ENCODE peak calls at places on chromosome 6, in ten cellular contexts. One of them, this sample, is unnamed.
A peak's percentile ranks its signal among the peaks of the same experiment; 100 is the strongest.

GRCh38 chr6:2805031-2805430 is 36.6 kb downstream of the SERPINB1 start:
- DNase-seq in H7: no peak
- DNase-seq in trophoblast cell: no peak
- DNase-seq in ovary: no peak
- DNase-seq in neuronal stem cell: no peak
- DNase-seq in CD8-positive, alpha-beta T cell: no peak
- DNase-seq in prostate gland: no peak
- DNase-seq in spleen: no peak
- DNase-seq in bronchial epithelial cell: no peak
- DNase-seq in fibroblast of lung: no peak
- DNase-seq in this sample: no peak

GRCh38 chr6:147806697-147807096 is 298.2 kb downstream of the SAMD5 start:
- DNase-seq in fibroblast of lung: no peak
- DNase-seq in bronchial epithelial cell: no peak
- DNase-seq in CD8-positive, alpha-beta T cell: no peak
- DNase-seq in spleen: no peak
- DNase-seq in neuronal stem cell: no peak
- DNase-seq in trophoblast cell: no peak
- DNase-seq in H7: no peak
- DNase-seq in ovary: no peak
- DNase-seq in prostate gland: no peak
- DNase-seq in this sample: no peak

GRCh38 chr6:157276134-157276532 is 47.2 kb downstream of the TMEM242 start:
- DNase-seq in fibroblast of lung: no peak
- DNase-seq in spleen: peak; percentile 40
- DNase-seq in neuronal stem cell: no peak
- DNase-seq in bronchial epithelial cell: no peak
- DNase-seq in ovary: no peak
- DNase-seq in trophoblast cell: no peak
- DNase-seq in prostate gland: no peak
- DNase-seq in CD8-positive, alpha-beta T cell: no peak
- DNase-seq in H7: no peak
- DNase-seq in this sample: no peak

GRCh38 chr6:134132494-134133141 is 80.2 kb upstream of the SLC2A12 start:
- DNase-seq in neuronal stem cell: no peak
- DNase-seq in bronchial epithelial cell: no peak
- DNase-seq in spleen: no peak
- DNase-seq in prostate gland: no peak
- DNase-seq in H7: no peak
- DNase-seq in fibroblast of lung: no peak
- DNase-seq in ovary: no peak
- DNase-seq in CD8-positive, alpha-beta T cell: no peak
- DNase-seq in trophoblast cell: no peak
- DNase-seq in this sample: no peak

GRCh38 chr6:139531148-139531547 is 156.7 kb upstream of the CITED2 start:
- DNase-seq in bronchial epithelial cell: peak; percentile 21
- DNase-seq in trophoblast cell: no peak
- DNase-seq in fibroblast of lung: peak; percentile 74
- DNase-seq in spleen: no peak
- DNase-seq in H7: no peak
- DNase-seq in neuronal stem cell: no peak
- DNase-seq in CD8-positive, alpha-beta T cell: peak; percentile 54
- DNase-seq in ovary: no peak
- DNase-seq in prostate gland: no peak
- DNase-seq in this sample: peak; percentile 81

GRCh38 chr6:5475779-5476178 is 214.5 kb downstream of the FARS2 start:
- DNase-seq in prostate gland: no peak
- DNase-seq in fibroblast of lung: no peak
- DNase-seq in bronchial epithelial cell: no peak
- DNase-seq in trophoblast cell: no peak
- DNase-seq in spleen: no peak
- DNase-seq in neuronal stem cell: no peak
- DNase-seq in H7: no peak
- DNase-seq in ovary: no peak
- DNase-seq in CD8-positive, alpha-beta T cell: no peak
- DNase-seq in this sample: no peak

GRCh38 chr6:85669735-85670194 is 27.1 kb upstream of the SYNCRIP start:
- DNase-seq in fibroblast of lung: peak; percentile 31
- DNase-seq in trophoblast cell: peak; percentile 28
- DNase-seq in ovary: no peak
- DNase-seq in prostate gland: no peak
- DNase-seq in H7: no peak
- DNase-seq in spleen: no peak
- DNase-seq in bronchial epithelial cell: peak; percentile 88
- DNase-seq in CD8-positive, alpha-beta T cell: peak; percentile 35
- DNase-seq in neuronal stem cell: no peak
- DNase-seq in this sample: peak; percentile 69

GRCh38 chr6:72857791-72858190 is 235.9 kb downstream of the KCNQ5 start:
- DNase-seq in fibroblast of lung: peak; percentile 42
- DNase-seq in spleen: no peak
- DNase-seq in bronchial epithelial cell: peak; percentile 13
- DNase-seq in CD8-positive, alpha-beta T cell: no peak
- DNase-seq in prostate gland: no peak
- DNase-seq in neuronal stem cell: no peak
- DNase-seq in ovary: no peak
- DNase-seq in H7: no peak
- DNase-seq in trophoblast cell: peak; percentile 60
- DNase-seq in this sample: no peak

GRCh38 chr6:107215334-107215733 is 100.0 kb upstream of the BEND3 start:
- DNase-seq in bronchial epithelial cell: no peak
- DNase-seq in neuronal stem cell: no peak
- DNase-seq in spleen: no peak
- DNase-seq in fibroblast of lung: no peak
- DNase-seq in H7: no peak
- DNase-seq in trophoblast cell: no peak
- DNase-seq in ovary: no peak
- DNase-seq in prostate gland: no peak
- DNase-seq in CD8-positive, alpha-beta T cell: no peak
- DNase-seq in this sample: no peak

GRCh38 chr6:164109770-164110140 is 695.2 kb downstream of the QKI start:
- DNase-seq in prostate gland: no peak
- DNase-seq in neuronal stem cell: no peak
- DNase-seq in spleen: no peak
- DNase-seq in CD8-positive, alpha-beta T cell: no peak
- DNase-seq in bronchial epithelial cell: peak; percentile 4
- DNase-seq in trophoblast cell: peak; percentile 83
- DNase-seq in fibroblast of lung: no peak
- DNase-seq in ovary: no peak
- DNase-seq in H7: peak; percentile 82
- DNase-seq in this sample: no peak

GRCh38 chr6:138600726-138601125 is 101.4 kb upstream of the NHSL1 start:
- DNase-seq in neuronal stem cell: no peak
- DNase-seq in prostate gland: no peak
- DNase-seq in spleen: no peak
- DNase-seq in H7: no peak
- DNase-seq in bronchial epithelial cell: peak; percentile 31
- DNase-seq in CD8-positive, alpha-beta T cell: no peak
- DNase-seq in trophoblast cell: no peak
- DNase-seq in ovary: no peak
- DNase-seq in fibroblast of lung: peak; percentile 86
- DNase-seq in this sample: no peak

GRCh38 chr6:109760208-109760607 is 69.1 kb downstream of the FIG4 start:
- DNase-seq in fibroblast of lung: no peak
- DNase-seq in CD8-positive, alpha-beta T cell: no peak
- DNase-seq in trophoblast cell: no peak
- DNase-seq in H7: no peak
- DNase-seq in spleen: no peak
- DNase-seq in prostate gland: no peak
- DNase-seq in ovary: no peak
- DNase-seq in bronchial epithelial cell: peak; percentile 57
- DNase-seq in neuronal stem cell: no peak
- DNase-seq in this sample: no peak

GRCh38 chr6:45504947-45505346 is 127.2 kb upstream of the SUPT3H start:
- DNase-seq in fibroblast of lung: peak; percentile 81
- DNase-seq in neuronal stem cell: peak; percentile 49
- DNase-seq in bronchial epithelial cell: peak; percentile 98
- DNase-seq in CD8-positive, alpha-beta T cell: no peak
- DNase-seq in H7: peak; percentile 13
- DNase-seq in prostate gland: peak; percentile 57
- DNase-seq in trophoblast cell: peak; percentile 10
- DNase-seq in ovary: peak; percentile 40
- DNase-seq in spleen: no peak
- DNase-seq in this sample: no peak

GRCh38 chr6:115891111-115891669 is 169.5 kb downstream of the FRK start:
- DNase-seq in fibroblast of lung: peak; percentile 51
- DNase-seq in spleen: no peak
- DNase-seq in prostate gland: no peak
- DNase-seq in ovary: no peak
- DNase-seq in neuronal stem cell: no peak
- DNase-seq in H7: no peak
- DNase-seq in CD8-positive, alpha-beta T cell: no peak
- DNase-seq in bronchial epithelial cell: peak; percentile 91
- DNase-seq in trophoblast cell: no peak
- DNase-seq in this sample: no peak

DNA sequence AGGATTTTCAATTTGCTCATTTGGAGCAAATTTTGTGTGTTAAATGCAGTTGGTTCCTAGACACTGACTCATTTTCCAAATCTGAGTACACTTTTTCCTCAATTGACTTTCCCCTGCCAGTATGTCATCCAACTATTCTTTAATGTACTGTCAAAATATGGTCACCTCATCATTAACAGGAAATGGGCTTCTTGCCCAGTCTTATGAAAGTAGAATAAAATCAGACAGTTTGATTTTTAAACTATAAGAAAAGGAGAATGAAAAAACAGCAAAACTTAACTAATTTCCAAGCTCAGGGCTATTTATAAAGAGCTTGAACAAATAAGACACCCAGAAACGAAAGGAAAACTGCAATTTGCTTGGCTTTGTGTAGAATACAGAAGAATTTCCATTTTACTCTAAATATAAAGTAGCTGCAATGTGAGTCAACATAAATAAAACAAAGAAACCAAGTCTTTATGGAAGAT is 43.7 kb upstream of the RAB23 start:
- DNase-seq in H7: no peak
- DNase-seq in CD8-positive, alpha-beta T cell: no peak
- DNase-seq in neuronal stem cell: no peak
- DNase-seq in trophoblast cell: no peak
- DNase-seq in prostate gland: no peak
- DNase-seq in fibroblast of lung: peak; percentile 80
- DNase-seq in bronchial epithelial cell: peak; percentile 40
- DNase-seq in spleen: no peak
- DNase-seq in ovary: no peak
- DNase-seq in this sample: no peak
- H3K27me3 ChIP-seq in H7: no peaks in the 10 kb centered on the region
- H3K27me3 ChIP-seq in CD8-positive, alpha-beta T cell: peaks cover 4% of the 10 kb centered on the region
- H3K27me3 ChIP-seq in neuronal stem cell: no peaks in the 10 kb centered on the region
- H3K27me3 ChIP-seq in trophoblast cell: no peaks in the 10 kb centered on the region
- H3K27me3 ChIP-seq in prostate gland: no peaks in the 10 kb centered on the region
- H3K27me3 ChIP-seq in fibroblast of lung: no peaks in the 10 kb centered on the region
- H3K27me3 ChIP-seq in bronchial epithelial cell: no peaks in the 10 kb centered on the region
- H3K27me3 ChIP-seq in spleen: no peaks in the 10 kb centered on the region
- H3K27me3 ChIP-seq in ovary: no peaks in the 10 kb centered on the region
- H3K27me3 ChIP-seq in this sample: no peaks in the 10 kb centered on the region

DNA sequence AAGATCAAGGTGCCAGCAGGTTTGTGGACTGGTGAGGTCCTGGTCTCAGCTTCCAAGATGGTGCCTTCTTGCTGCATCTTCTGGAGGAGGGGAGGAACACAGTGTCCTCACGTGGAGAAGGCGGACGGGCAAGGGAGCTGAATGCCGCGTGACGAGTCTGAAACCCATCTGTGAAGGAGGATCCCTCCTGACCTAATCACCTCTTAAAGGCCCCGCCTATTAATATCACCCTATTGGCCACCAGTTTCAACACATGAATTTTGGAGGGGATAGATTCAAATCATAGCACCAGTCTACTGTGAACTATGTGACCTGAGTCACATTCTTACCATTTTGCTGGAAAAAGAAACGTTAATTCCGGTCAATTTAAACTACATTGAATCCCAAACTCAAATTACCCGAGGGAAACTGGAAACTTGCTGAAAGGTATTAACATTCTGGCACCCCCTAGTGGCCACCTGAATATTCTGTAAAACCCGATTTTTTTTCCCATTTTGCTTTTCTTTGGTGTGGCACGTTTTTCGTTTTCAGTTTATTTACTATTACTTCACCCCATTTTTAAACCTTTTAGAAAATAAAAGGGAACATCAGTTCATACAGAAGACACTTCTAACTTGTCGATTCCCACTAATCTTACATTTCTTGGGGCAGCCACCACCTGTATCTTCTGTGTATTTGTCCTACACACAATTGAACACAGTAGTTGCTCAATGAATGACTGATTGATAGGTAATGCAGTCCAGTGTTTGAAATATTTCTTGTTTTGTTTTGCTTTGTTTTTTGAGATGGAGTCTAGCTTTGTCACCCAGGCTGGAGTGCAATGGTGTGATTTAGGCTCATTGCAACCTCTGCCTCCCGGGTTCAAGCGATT is 17.9 kb upstream of the CCDC170 start:
- DNase-seq in spleen: no peak
- DNase-seq in H7: peak; percentile 38
- DNase-seq in bronchial epithelial cell: peak; percentile 23
- DNase-seq in ovary: peak; percentile 34
- DNase-seq in fibroblast of lung: peak; percentile 70
- DNase-seq in prostate gland: no peak
- DNase-seq in CD8-positive, alpha-beta T cell: no peak
- DNase-seq in neuronal stem cell: no peak
- DNase-seq in trophoblast cell: peak; percentile 85
- DNase-seq in this sample: peak; percentile 36
- H3K4me3 ChIP-seq in spleen: no peak overlapping the region
- H3K4me3 ChIP-seq in H7: no peak overlapping the region
- H3K4me3 ChIP-seq in bronchial epithelial cell: no peak overlapping the region
- H3K4me3 ChIP-seq in ovary: no peak overlapping the region
- H3K4me3 ChIP-seq in fibroblast of lung: no peak overlapping the region
- H3K4me3 ChIP-seq in prostate gland: no peak overlapping the region
- H3K4me3 ChIP-seq in CD8-positive, alpha-beta T cell: no peak overlapping the region
- H3K4me3 ChIP-seq in neuronal stem cell: no peak overlapping the region
- H3K4me3 ChIP-seq in trophoblast cell: no peak overlapping the region
- H3K4me3 ChIP-seq in this sample: no peak overlapping the region

GRCh38 chr6:137568067-137568466 is 73.9 kb upstream of the OLIG3 start:
- DNase-seq in CD8-positive, alpha-beta T cell: no peak
- DNase-seq in prostate gland: no peak
- DNase-seq in ovary: no peak
- DNase-seq in fibroblast of lung: no peak
- DNase-seq in bronchial epithelial cell: no peak
- DNase-seq in H7: no peak
- DNase-seq in neuronal stem cell: no peak
- DNase-seq in spleen: no peak
- DNase-seq in trophoblast cell: no peak
- DNase-seq in this sample: no peak
- H3K27me3 ChIP-seq in CD8-positive, alpha-beta T cell: no peaks in the 10 kb centered on the region
- H3K27me3 ChIP-seq in prostate gland: no peaks in the 10 kb centered on the region
- H3K27me3 ChIP-seq in ovary: no peaks in the 10 kb centered on the region
- H3K27me3 ChIP-seq in fibroblast of lung: no peaks in the 10 kb centered on the region
- H3K27me3 ChIP-seq in bronchial epithelial cell: peaks cover 6% of the 10 kb centered on the region
- H3K27me3 ChIP-seq in H7: no peaks in the 10 kb centered on the region
- H3K27me3 ChIP-seq in neuronal stem cell: no peaks in the 10 kb centered on the region
- H3K27me3 ChIP-seq in spleen: peaks cover 6% of the 10 kb centered on the region
- H3K27me3 ChIP-seq in trophoblast cell: no peaks in the 10 kb centered on the region
- H3K27me3 ChIP-seq in this sample: no peaks in the 10 kb centered on the region

DNA sequence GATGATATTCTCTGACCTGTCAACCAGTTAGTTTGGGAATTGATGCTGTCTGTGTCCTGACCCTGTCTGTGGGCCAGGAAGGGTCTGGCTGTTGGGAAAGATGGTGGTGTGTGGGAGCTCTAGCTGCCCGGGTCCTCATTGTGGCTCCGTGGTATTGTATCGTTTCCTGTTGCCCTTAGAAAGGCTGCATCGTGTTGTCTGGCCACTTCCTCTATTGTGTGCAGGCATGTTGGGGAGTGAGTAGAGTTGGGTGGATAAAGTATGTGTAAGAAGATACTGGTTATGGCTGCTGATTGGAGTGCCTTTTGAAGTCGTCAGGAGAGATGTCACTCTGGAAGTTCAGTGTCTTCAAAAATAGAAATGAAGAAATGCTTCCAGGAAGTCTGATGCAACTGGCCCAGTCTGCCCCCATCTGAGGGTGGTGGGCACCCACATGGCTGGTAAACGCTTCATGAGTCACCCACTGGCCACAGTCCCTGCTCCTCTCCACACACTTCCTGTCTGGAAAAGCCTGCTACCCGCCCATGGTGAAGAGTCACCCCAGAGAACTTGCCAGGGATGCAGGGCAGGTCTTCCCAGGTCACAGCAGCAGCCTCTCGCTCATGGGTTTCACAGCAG is 27.9 kb downstream of the PPARD start:
- DNase-seq in trophoblast cell: peak; percentile 99
- DNase-seq in prostate gland: no peak
- DNase-seq in fibroblast of lung: peak; percentile 93
- DNase-seq in neuronal stem cell: no peak
- DNase-seq in ovary: peak; percentile 19
- DNase-seq in H7: no peak
- DNase-seq in bronchial epithelial cell: peak; percentile 97
- DNase-seq in spleen: peak; percentile 81
- DNase-seq in CD8-positive, alpha-beta T cell: peak; percentile 27
- DNase-seq in this sample: no peak
- H3K4me3 ChIP-seq in trophoblast cell: no peak overlapping the region
- H3K4me3 ChIP-seq in prostate gland: no peak overlapping the region
- H3K4me3 ChIP-seq in fibroblast of lung: no peak overlapping the region
- H3K4me3 ChIP-seq in neuronal stem cell: no peak overlapping the region
- H3K4me3 ChIP-seq in ovary: no peak overlapping the region
- H3K4me3 ChIP-seq in H7: no peak overlapping the region
- H3K4me3 ChIP-seq in bronchial epithelial cell: no peak overlapping the region
- H3K4me3 ChIP-seq in spleen: no peak overlapping the region
- H3K4me3 ChIP-seq in CD8-positive, alpha-beta T cell: peak overlapping the region; percentile 13
- H3K4me3 ChIP-seq in this sample: peak overlapping the region; percentile 1

This sample was measured in CD8-positive, alpha-beta memory T cell.